ENCODE peak calls at places on chromosomes 11 and 22, in five cellular contexts. One of them, this sample, is unnamed.

GRCh38 chr11:105456950-105457349 is 152.9 kb upstream of the GRIA4 start:
- DNase-seq in body of pancreas: no peak
- DNase-seq in A549: no peak
- DNase-seq in sigmoid colon: no peak
- DNase-seq in lower leg skin: no peak
- DNase-seq in this sample: no peak

GRCh38 chr11:102620858-102621561 is 4.1 kb downstream of the MMP20 start:
- DNase-seq in body of pancreas: no peak
- DNase-seq in A549: no peak
- DNase-seq in sigmoid colon: no peak
- DNase-seq in lower leg skin: no peak
- DNase-seq in this sample: no peak

GRCh38 chr11:26144309-26144690 is 187.6 kb upstream of the ANO3 start:
- DNase-seq in body of pancreas: no peak
- DNase-seq in A549: no peak
- DNase-seq in sigmoid colon: no peak
- DNase-seq in lower leg skin: no peak
- DNase-seq in this sample: no peak

GRCh38 chr11:34240150-34240494 is 117.7 kb downstream of the ABTB2 start:
- DNase-seq in body of pancreas: no peak
- DNase-seq in A549: no peak
- DNase-seq in sigmoid colon: no peak
- DNase-seq in lower leg skin: no peak
- DNase-seq in this sample: no peak

GRCh38 chr11:17730137-17730536 is 4.4 kb upstream of the KCNC1 start:
- DNase-seq in body of pancreas: no peak
- DNase-seq in A549: no peak
- DNase-seq in sigmoid colon: peak
- DNase-seq in lower leg skin: no peak
- DNase-seq in this sample: no peak

GRCh38 chr11:105004021-105004420 is 18.9 kb downstream of the CASP5 start:
- DNase-seq in body of pancreas: no peak
- DNase-seq in A549: no peak
- DNase-seq in sigmoid colon: no peak
- DNase-seq in lower leg skin: no peak
- DNase-seq in this sample: no peak

GRCh38 chr11:28110839-28111235 is 2.6 kb downstream of the METTL15 start:
- DNase-seq in body of pancreas: no peak
- DNase-seq in A549: no peak
- DNase-seq in sigmoid colon: no peak
- DNase-seq in lower leg skin: no peak
- DNase-seq in this sample: no peak

GRCh38 chr11:75383246-75383645 is 16.1 kb upstream of the RPS3 start:
- DNase-seq in body of pancreas: no peak
- DNase-seq in A549: peak
- DNase-seq in sigmoid colon: no peak
- DNase-seq in lower leg skin: no peak
- DNase-seq in this sample: no peak

GRCh38 chr11:68956142-68956541 is 24.6 kb downstream of the MRGPRD start:
- DNase-seq in body of pancreas: no peak
- DNase-seq in A549: no peak
- DNase-seq in sigmoid colon: peak
- DNase-seq in lower leg skin: no peak
- DNase-seq in this sample: no peak

GRCh38 chr11:125871391-125872137 is 15.9 kb upstream of the HYLS1 start:
- DNase-seq in body of pancreas: peak
- DNase-seq in A549: peak
- DNase-seq in sigmoid colon: no peak
- DNase-seq in lower leg skin: no peak
- DNase-seq in this sample: no peak

GRCh38 chr11:44128729-44129128 is 33.3 kb downstream of the EXT2 start:
- DNase-seq in body of pancreas: no peak
- DNase-seq in A549: no peak
- DNase-seq in sigmoid colon: no peak
- DNase-seq in lower leg skin: no peak
- DNase-seq in this sample: no peak

GRCh38 chr11:113184498-113184897 is 129.9 kb upstream of the TTC12 start:
- DNase-seq in body of pancreas: no peak
- DNase-seq in A549: peak
- DNase-seq in sigmoid colon: no peak
- DNase-seq in lower leg skin: no peak
- DNase-seq in this sample: no peak

GRCh38 chr22:41596776-41597634 is 7.4 kb upstream of the PMM1 start:
- DNase-seq in body of pancreas: peak
- DNase-seq in A549: peak
- DNase-seq in sigmoid colon: peak
- DNase-seq in lower leg skin: no peak
- DNase-seq in this sample: no peak

GRCh38 chr11:10456519-10456918 is 1.5 kb downstream of the AMPD3 start:
- DNase-seq in body of pancreas: no peak
- DNase-seq in A549: no peak
- DNase-seq in sigmoid colon: no peak
- DNase-seq in lower leg skin: no peak
- DNase-seq in this sample: no peak

GRCh38 chr22:44361391-44362126 is 48.8 kb upstream of the SHISAL1 start:
- DNase-seq in body of pancreas: no peak
- DNase-seq in A549: peak
- DNase-seq in sigmoid colon: peak
- DNase-seq in lower leg skin: no peak
- DNase-seq in this sample: no peak

GRCh38 chr11:26992031-26992541 is 1.8 kb upstream of the FIBIN start:
- DNase-seq in body of pancreas: no peak
- DNase-seq in A549: no peak
- DNase-seq in sigmoid colon: no peak
- DNase-seq in lower leg skin: no peak
- DNase-seq in this sample: no peak

GRCh38 chr22:42064629-42065028 is 6.0 kb downstream of the NAGA start:
- DNase-seq in body of pancreas: no peak
- DNase-seq in A549: no peak
- DNase-seq in sigmoid colon: no peak
- DNase-seq in lower leg skin: peak
- DNase-seq in this sample: no peak

GRCh38 chr11:60840711-60841430 is 1.0 kb upstream of the CCDC86 start:
- DNase-seq in body of pancreas: no peak
- DNase-seq in A549: no peak
- DNase-seq in sigmoid colon: peak
- DNase-seq in lower leg skin: no peak
- DNase-seq in this sample: no peak

GRCh38 chr11:43868852-43869567 is 11.6 kb upstream of the ALKBH3 start:
- DNase-seq in body of pancreas: no peak
- DNase-seq in A549: peak
- DNase-seq in sigmoid colon: no peak
- DNase-seq in lower leg skin: no peak
- DNase-seq in this sample: peak

GRCh38 chr22:23183107-23183698 is 2.9 kb downstream of the BCR start:
- DNase-seq in body of pancreas: peak
- DNase-seq in A549: no peak
- DNase-seq in sigmoid colon: no peak
- DNase-seq in lower leg skin: no peak
- DNase-seq in this sample: no peak

GRCh38 chr11:29984544-29984943 is 32.3 kb downstream of the KCNA4 start:
- DNase-seq in body of pancreas: no peak
- DNase-seq in A549: no peak
- DNase-seq in sigmoid colon: no peak
- DNase-seq in lower leg skin: no peak
- DNase-seq in this sample: no peak

GRCh38 chr22:50119169-50119767 is 29.5 kb downstream of the MOV10L1 start:
- DNase-seq in body of pancreas: no peak
- DNase-seq in A549: no peak
- DNase-seq in sigmoid colon: peak
- DNase-seq in lower leg skin: peak
- DNase-seq in this sample: no peak

GRCh38 chr11:135009125-135009524 is 597.1 kb upstream of the B3GAT1 start:
- DNase-seq in body of pancreas: no peak
- DNase-seq in A549: no peak
- DNase-seq in sigmoid colon: no peak
- DNase-seq in lower leg skin: no peak
- DNase-seq in this sample: no peak

GRCh38 chr11:14418801-14419417 is 59.9 kb upstream of the RRAS2 start:
- DNase-seq in body of pancreas: no peak
- DNase-seq in A549: peak
- DNase-seq in sigmoid colon: no peak
- DNase-seq in lower leg skin: no peak
- DNase-seq in this sample: no peak

GRCh38 chr11:117720061-117720511 is 76.9 kb downstream of the DSCAML1 start:
- DNase-seq in body of pancreas: no peak
- DNase-seq in A549: no peak
- DNase-seq in sigmoid colon: no peak
- DNase-seq in lower leg skin: no peak
- DNase-seq in this sample: peak

GRCh38 chr11:102662607-102663006 is 37.5 kb upstream of the MMP20 start:
- DNase-seq in body of pancreas: no peak
- DNase-seq in A549: no peak
- DNase-seq in sigmoid colon: no peak
- DNase-seq in lower leg skin: no peak
- DNase-seq in this sample: no peak

GRCh38 chr11:62081378-62082291 is 42.2 kb upstream of the INCENP start:
- DNase-seq in body of pancreas: peak
- DNase-seq in A549: peak
- DNase-seq in sigmoid colon: peak
- DNase-seq in lower leg skin: peak
- DNase-seq in this sample: peak

GRCh38 chr11:61173456-61173855 is 12.2 kb upstream of the VPS37C start:
- DNase-seq in body of pancreas: no peak
- DNase-seq in A549: peak
- DNase-seq in sigmoid colon: peak
- DNase-seq in lower leg skin: no peak
- DNase-seq in this sample: no peak

GRCh38 chr11:121625784-121626506 is 173.2 kb upstream of the SORL1-AS1 start:
- DNase-seq in body of pancreas: no peak
- DNase-seq in A549: no peak
- DNase-seq in sigmoid colon: no peak
- DNase-seq in lower leg skin: no peak
- DNase-seq in this sample: peak

GRCh38 chr11:71129624-71130023 is 122.8 kb downstream of the SHANK2 start:
- DNase-seq in body of pancreas: no peak
- DNase-seq in A549: no peak
- DNase-seq in sigmoid colon: no peak
- DNase-seq in lower leg skin: no peak
- DNase-seq in this sample: no peak

GRCh38 chr11:10002221-10002620 is 291.8 kb downstream of the SBF2 start:
- DNase-seq in body of pancreas: no peak
- DNase-seq in A549: no peak
- DNase-seq in sigmoid colon: no peak
- DNase-seq in lower leg skin: no peak
- DNase-seq in this sample: no peak

GRCh38 chr22:29744902-29745301 is 21.9 kb downstream of the ZMAT5 start:
- DNase-seq in body of pancreas: no peak
- DNase-seq in A549: no peak
- DNase-seq in sigmoid colon: no peak
- DNase-seq in lower leg skin: peak
- DNase-seq in this sample: no peak

GRCh38 chr22:37559901-37560681 is at the start of gene CDC42EP1:
- DNase-seq in body of pancreas: peak
- DNase-seq in A549: peak
- DNase-seq in sigmoid colon: peak
- DNase-seq in lower leg skin: peak
- DNase-seq in this sample: peak
- TF ChIP-seq POLR2A in body of pancreas: peak
- TF ChIP-seq POLR2A in A549: peak
- TF ChIP-seq POLR2A in sigmoid colon: peak
- TF ChIP-seq POLR2A in lower leg skin: no peak
- TF ChIP-seq POLR2A in this sample: peak

DNA sequence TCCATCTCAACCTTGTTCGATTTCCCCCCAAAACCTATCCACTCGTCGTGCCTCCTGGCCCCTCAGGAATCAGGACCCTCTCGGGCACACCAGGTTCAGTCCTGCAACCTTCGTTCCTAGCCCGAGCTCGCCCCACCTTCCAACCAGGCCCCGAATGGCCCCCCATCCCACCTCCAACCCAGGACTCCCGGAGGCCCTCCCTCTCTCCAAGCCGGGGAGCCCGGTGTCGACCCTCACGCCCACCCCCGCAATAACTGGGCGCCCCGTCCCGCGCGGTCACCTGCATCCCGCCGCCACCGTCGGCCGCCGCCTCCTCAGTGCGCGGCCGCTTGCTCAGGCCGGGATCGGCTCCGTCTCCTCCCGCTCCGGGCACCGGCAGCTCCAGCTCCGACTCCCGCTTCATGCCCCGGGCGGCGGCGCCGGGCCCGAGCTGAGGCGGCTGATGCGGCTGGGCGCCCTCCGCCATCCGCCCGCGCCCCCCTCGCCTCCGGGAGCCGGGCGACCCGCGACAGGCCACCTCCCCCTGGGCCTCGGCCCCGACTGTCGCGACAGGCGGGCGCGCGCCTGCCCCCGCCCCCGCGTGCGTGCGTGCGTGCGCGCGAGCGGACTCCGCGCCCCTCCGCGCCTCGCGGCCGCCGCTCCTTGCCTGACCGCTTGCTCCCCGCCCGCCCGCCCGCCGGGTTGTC is 521 bp downstream of the RBFOX2 start:
- DNase-seq in body of pancreas: peak
- DNase-seq in A549: no peak
- DNase-seq in sigmoid colon: peak
- DNase-seq in lower leg skin: peak
- DNase-seq in this sample: no peak
- TF ChIP-seq POLR2A in body of pancreas: no peak
- TF ChIP-seq POLR2A in A549: no peak
- TF ChIP-seq POLR2A in sigmoid colon: no peak
- TF ChIP-seq POLR2A in lower leg skin: no peak
- TF ChIP-seq POLR2A in this sample: no peak

DNA sequence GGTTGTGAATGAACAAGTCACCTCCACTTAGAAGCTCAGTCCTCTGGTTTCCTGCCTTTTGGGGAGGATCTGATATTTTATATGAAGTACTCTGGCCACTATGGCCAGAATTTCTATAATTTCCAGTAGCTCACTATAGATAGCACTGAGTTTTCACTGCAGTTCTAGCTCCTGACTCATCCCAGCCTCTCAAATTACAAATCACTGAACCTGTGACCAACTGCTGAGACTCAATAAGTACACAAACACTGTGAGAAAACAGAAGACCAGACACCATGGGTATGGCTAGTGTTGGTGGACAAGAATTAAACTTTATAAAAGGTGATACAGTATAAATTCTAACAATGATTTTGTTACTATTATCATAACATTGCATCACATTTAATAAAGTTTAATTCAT is 47.1 kb upstream of the UCP3 start:
- DNase-seq in body of pancreas: no peak
- DNase-seq in A549: no peak
- DNase-seq in sigmoid colon: no peak
- DNase-seq in lower leg skin: no peak
- DNase-seq in this sample: no peak
- TF ChIP-seq POLR2A in body of pancreas: no peak
- TF ChIP-seq POLR2A in A549: no peak
- TF ChIP-seq POLR2A in sigmoid colon: no peak
- TF ChIP-seq POLR2A in lower leg skin: no peak
- TF ChIP-seq POLR2A in this sample: no peak

DNA sequence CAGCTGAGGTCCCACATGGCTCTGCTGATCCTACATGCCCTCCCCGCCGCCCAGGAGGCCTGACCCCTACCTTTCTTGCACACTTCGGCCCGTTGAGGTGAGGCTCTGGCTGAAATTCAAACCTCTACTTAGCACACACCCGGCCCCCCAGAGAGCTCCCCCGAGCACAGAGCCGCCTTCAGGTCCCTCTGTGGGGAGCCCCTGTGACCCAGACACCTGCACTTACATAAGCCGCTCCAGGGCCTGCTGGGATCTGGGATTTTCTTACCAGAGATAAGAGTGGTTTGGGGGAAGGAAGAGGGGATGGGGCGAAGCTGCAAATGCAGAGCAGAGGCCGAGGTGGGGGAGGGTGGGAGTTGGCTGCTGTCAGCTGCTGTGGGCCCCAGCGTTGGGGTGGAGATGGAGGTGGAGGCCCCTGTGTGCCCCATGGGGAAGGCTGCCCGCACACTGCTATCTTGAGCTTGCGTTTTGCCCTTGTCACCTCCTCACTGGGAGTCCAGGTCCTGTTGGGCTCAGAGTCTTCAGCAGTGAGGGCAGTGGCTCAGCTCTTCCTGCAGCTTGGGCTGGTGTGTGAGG is 30.6 kb downstream of the CAPN1 start:
- DNase-seq in body of pancreas: no peak
- DNase-seq in A549: no peak
- DNase-seq in sigmoid colon: peak
- DNase-seq in lower leg skin: peak
- DNase-seq in this sample: no peak
- TF ChIP-seq POLR2A in body of pancreas: no peak
- TF ChIP-seq POLR2A in A549: no peak
- TF ChIP-seq POLR2A in sigmoid colon: no peak
- TF ChIP-seq POLR2A in lower leg skin: no peak
- TF ChIP-seq POLR2A in this sample: no peak